ENCODE peak calls at places on chromosomes 1 and 21, in four cellular contexts. B, S, Q and P are unnamed samples. For H3K4me1, the result is how much of the 10 kb centered on the place peaks cover.

GRCh38 chr1:24870551-24871195 is 59.4 kb downstream of the RUNX3 start:
- DNase-seq in B (no peak), S (peak), Q (no peak), P (peak)

GRCh38 chr1:225653463-225654276 is 747 bp upstream of the ENAH start:
- DNase-seq in B (peak), Q (peak), S (no peak), P (peak)

GRCh38 chr1:11413907-11414495 is 65.0 kb upstream of the DISP3 start:
- DNase-seq in Q (no peak), B (no peak), S (no peak), P (no peak)

GRCh38 chr1:246588322-246588721 is 22.1 kb downstream of the CNST start:
- DNase-seq in Q (peak), S (no peak), B (no peak), P (no peak)

GRCh38 chr1:228058981-228059535 is 23.4 kb upstream of the ARF1 start:
- DNase-seq in S (peak), B (peak), Q (no peak), P (peak)

GRCh38 chr1:97192872-97193572 is 471.4 kb downstream of the PTBP2 start:
- DNase-seq in S (no peak), Q (peak), B (no peak), P (peak)

GRCh38 chr1:117817629-117818028 is 111.8 kb downstream of the GDAP2 start:
- DNase-seq in B (no peak), S (no peak), Q (no peak), P (no peak)

GRCh38 chr1:181149326-181150000 is 61.0 kb downstream of the IER5 start:
- DNase-seq in S (peak), Q (no peak), B (no peak), P (no peak)

GRCh38 chr1:223037845-223038244 is 105.2 kb downstream of the TLR5 start:
- DNase-seq in S (no peak), Q (no peak), B (no peak), P (no peak)

GRCh38 chr1:204468766-204469302 is 25.8 kb downstream of the PIK3C2B start:
- DNase-seq in S (no peak), B (no peak), Q (no peak), P (no peak)

GRCh38 chr1:30907641-30908445 is 715 bp downstream of the SDC3 start:
- DNase-seq in B (no peak), S (no peak), Q (no peak), P (peak)
- H3K4me3 ChIP-seq in B (peak), S (no peak), Q (peak), P (peak)

DNA sequence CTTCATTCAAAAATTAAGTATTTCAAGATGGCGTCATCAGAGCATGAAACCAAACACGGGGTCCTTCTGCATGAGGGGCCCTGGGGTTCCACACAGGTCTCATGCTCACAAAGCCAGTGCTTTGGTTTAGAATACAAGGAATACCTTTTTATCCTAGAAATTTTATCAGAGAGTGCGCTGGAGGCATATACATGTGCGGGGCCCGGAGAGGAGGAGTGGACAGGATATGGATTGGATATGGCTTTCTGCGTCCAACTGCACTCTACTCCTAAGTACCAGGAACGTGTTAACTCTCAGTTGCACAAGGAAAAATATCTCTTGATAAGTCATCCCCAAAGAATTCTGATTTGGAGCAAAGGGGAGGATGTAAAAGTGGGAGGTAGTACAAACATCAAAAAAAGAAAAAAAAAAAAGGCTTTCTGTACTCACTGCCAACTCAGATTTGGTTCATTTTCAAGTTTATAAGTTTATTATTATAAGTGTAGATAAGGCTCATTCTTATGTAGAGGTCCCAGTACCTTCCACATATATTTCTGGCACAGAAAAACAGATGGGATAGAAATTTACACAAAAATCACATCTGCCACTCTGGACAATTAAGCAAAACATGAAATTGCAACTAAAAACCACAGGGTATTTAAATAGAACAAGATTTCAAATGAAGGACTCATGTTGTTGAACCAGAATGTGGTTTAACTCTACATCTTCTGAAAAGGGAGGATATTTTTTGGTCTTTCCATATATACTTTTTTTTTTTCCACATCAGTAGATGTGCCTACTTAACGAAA is 208.5 kb downstream of the PBX1 start:
- DNase-seq in S (no peak), Q (peak), B (no peak), P (no peak)
- H3K4me1 ChIP-seq in S (under half), Q (under half), B (under half), P (under half)

DNA sequence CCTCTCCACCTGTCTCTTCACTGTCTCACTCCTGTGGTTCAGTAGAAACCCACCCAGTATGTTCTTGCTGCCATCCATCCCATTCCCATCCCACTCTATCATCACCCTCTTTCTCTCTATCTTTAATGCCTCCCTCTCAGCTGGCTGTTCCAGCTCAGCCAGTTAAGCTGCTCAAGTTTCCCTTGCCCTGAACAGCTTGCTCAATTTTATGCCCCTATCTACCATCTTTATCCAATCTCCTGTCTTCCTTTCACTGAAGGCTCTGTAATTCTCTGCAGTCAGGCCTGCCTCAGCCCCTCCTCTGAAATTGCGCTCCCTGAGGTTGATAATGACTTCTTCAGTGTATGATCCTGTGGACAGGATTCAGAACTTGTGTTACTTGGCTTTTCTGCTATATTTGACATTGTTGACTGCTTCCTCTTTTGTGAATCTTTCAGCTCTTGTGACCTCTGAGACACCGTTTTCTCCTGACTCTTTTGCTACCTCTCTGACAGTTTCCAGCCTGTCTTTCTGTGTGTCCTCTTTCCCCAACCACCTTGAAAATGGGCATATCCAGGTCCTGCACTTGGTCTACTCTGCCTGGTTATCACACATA is 13.9 kb upstream of the BCAR3 start:
- DNase-seq in Q (no peak), B (no peak), S (no peak), P (no peak)
- TF ChIP-seq CTCF in Q (no peak), B (no peak), S (no peak), P (no peak)

GRCh38 chr1:241352401-241352800 is 4.6 kb downstream of the RGS7 start:
- DNase-seq in B (no peak), S (no peak), Q (no peak), P (no peak)

GRCh38 chr1:241355311-241356010 is 1.5 kb downstream of the RGS7 start:
- DNase-seq in S (no peak), B (no peak), Q (no peak), P (no peak)

GRCh38 chr1:241357366-241358305 is 631 bp upstream of the RGS7 start:
- DNase-seq in B (no peak), S (no peak), Q (no peak), P (no peak)

GRCh38 chr1:241356519-241357365 is at the start of gene RGS7:
- DNase-seq in B (no peak), Q (peak), S (no peak), P (peak)

DNA sequence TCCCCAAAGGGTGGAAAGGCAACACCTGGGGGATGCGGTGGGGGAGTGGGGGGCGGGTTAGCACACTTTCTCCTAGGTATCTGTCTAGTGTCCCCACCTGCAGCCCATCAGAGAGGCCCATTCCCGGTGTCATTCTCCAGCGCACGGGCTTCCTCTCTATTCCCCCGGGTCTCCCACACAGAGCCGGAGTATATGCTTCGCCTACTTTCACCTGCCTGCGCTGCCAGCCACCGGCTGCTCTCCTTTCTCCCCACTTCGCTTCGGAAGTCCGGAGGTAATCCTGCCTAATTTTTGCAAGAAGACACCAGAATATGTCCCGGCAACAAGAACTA is 852 bp downstream of the RGS7 start:
- DNase-seq in Q (no peak), B (no peak), S (no peak), P (no peak)
- H3K4me3 ChIP-seq in Q (peak), B (peak), S (no peak), P (peak)

GRCh38 chr21:33114276-33114675 is 44.3 kb downstream of the OLIG1 start:
- DNase-seq in B (no peak), S (no peak), Q (no peak), P (no peak)

GRCh38 chr21:33112151-33112550 is 42.2 kb downstream of the OLIG1 start:
- DNase-seq in B (no peak), Q (no peak), S (no peak), P (no peak)

GRCh38 chr21:33111577-33111976 is 41.6 kb downstream of the OLIG1 start:
- DNase-seq in S (no peak), B (no peak), Q (no peak), P (no peak)

GRCh38 chr21:33110340-33110715 is 40.4 kb downstream of the OLIG1 start:
- DNase-seq in S (no peak), Q (no peak), B (no peak), P (no peak)

GRCh38 chr21:33112670-33113596 is 43.0 kb downstream of the OLIG1 start:
- DNase-seq in S (no peak), Q (no peak), B (no peak), P (no peak)
- H3K4me1 ChIP-seq in S (under half), Q (under half), B (under half), P (under half)